ENCODE peak calls at places on chromosomes 4 and X, in four cellular contexts. K, J, P and M are unnamed samples.

GRCh38 chr4:115851918-115852766 is 738.7 kb upstream of the NDST4 start:
- DNase-seq in P (peak; percentile 37), J (no peak), K (no peak), M (no peak)

GRCh38 chr4:57443308-57444243 is 333.4 kb upstream of the IGFBP7 start:
- DNase-seq in P (no peak), K (no peak), J (no peak), M (no peak)

GRCh38 chrX:19555236-19555635 is 39.9 kb upstream of the MAP3K15 start:
- DNase-seq in P (no peak), J (no peak), K (no peak), M (no peak)

GRCh38 chrX:17654116-17654515 is 83.2 kb upstream of the SCML1 start:
- DNase-seq in J (peak; percentile 16), K (no peak), P (no peak), M (no peak)

GRCh38 chrX:17081969-17082368 is 135.5 kb downstream of the REPS2 start:
- DNase-seq in K (no peak), P (no peak), J (no peak), M (no peak)

GRCh38 chr4:7860600-7861158 is 79.0 kb downstream of the AFAP1 start:
- DNase-seq in K (no peak), P (no peak), J (no peak), M (no peak)

GRCh38 chrX:10243056-10243455 is 86.3 kb downstream of the CLCN4 start:
- DNase-seq in P (no peak), J (no peak), K (no peak), M (no peak)

GRCh38 chr4:137471461-137471860 is 60.8 kb downstream of the PCDH18 start:
- DNase-seq in K (no peak), P (no peak), J (no peak), M (no peak)

GRCh38 chrX:133838761-133839676 is 146.4 kb downstream of the GPC3 start:
- DNase-seq in P (peak; percentile 16), K (no peak), J (peak; percentile 34), M (no peak)

GRCh38 chr4:182918044-182918607 is 940 bp upstream of the DCTD start:
- DNase-seq in K (no peak), P (no peak), J (no peak), M (no peak)

GRCh38 chr4:48138936-48139335 is 4.9 kb upstream of the TXK start:
- DNase-seq in P (peak; percentile 30), J (no peak), K (no peak), M (no peak)

GRCh38 chr4:168637872-168638756 is 141.3 kb downstream of the PALLD start:
- DNase-seq in J (no peak), P (no peak), K (no peak), M (no peak)

GRCh38 chr4:7828926-7829325 is 110.7 kb downstream of the AFAP1 start:
- DNase-seq in J (no peak), P (no peak), K (no peak), M (no peak)

GRCh38 chrX:120308959-120309872 is 2.0 kb downstream of the TMEM255A start:
- DNase-seq in J (peak; percentile 23), K (no peak), P (peak; percentile 60), M (peak; percentile 28)

GRCh38 chr4:81021526-81021944 is 9.0 kb upstream of the BMP3 start:
- DNase-seq in P (no peak), K (no peak), J (no peak), M (no peak)

GRCh38 chr4:85769009-85769408 is 294.1 kb downstream of the ARHGAP24 start:
- DNase-seq in J (no peak), P (no peak), K (no peak), M (no peak)